ENCODE peak calls at places on chromosome 10, in eight cellular contexts. K, I, E, Q, D, B, G and Y are unnamed samples.

GRCh38 chr10:62907470-62908212 is 91.5 kb upstream of the EGR2 start:
- DNase-seq in K (no peak), I (no peak), E (no peak), Q (no peak), D (no peak), B (no peak), G (no peak), Y (no peak)

GRCh38 chr10:116760919-116761318 is 18.6 kb upstream of the HSPA12A start:
- DNase-seq in K (no peak), I (no peak), E (no peak), Q (no peak), D (no peak), B (no peak), G (no peak), Y (no peak)

GRCh38 chr10:72740526-72740925 is 48.6 kb downstream of the MCU start:
- DNase-seq in K (no peak), I (peak; percentile 32), E (peak; percentile 73), Q (no peak), D (peak; percentile 32), B (peak; percentile 45), G (peak; percentile 64), Y (peak; percentile 50)

GRCh38 chr10:77970869-77971803 is 44.6 kb upstream of the DLG5 start:
- DNase-seq in K (peak; percentile 82), I (peak; percentile 94), E (peak; percentile 27), Q (peak; percentile 92), D (peak; percentile 48), B (no peak), G (peak; percentile 94), Y (peak; percentile 50)

GRCh38 chr10:132632851-132633684 is 95.5 kb downstream of the INPP5A start:
- DNase-seq in K (peak; percentile 77), I (peak; percentile 12), E (no peak), Q (peak; percentile 67), D (no peak), B (no peak), G (peak; percentile 76), Y (no peak)

GRCh38 chr10:49271346-49271745 is 27.6 kb upstream of the C10orf71 start:
- DNase-seq in K (no peak), I (no peak), E (no peak), Q (no peak), D (no peak), B (no peak), G (no peak), Y (no peak)

GRCh38 chr10:91389636-91390512 is 20.3 kb upstream of the HECTD2 start:
- DNase-seq in K (no peak), I (peak; percentile 72), E (no peak), Q (no peak), D (peak; percentile 21), B (peak; percentile 37), G (no peak), Y (no peak)

GRCh38 chr10:37067576-37067975 is 57.8 kb upstream of the ANKRD30A start:
- DNase-seq in K (no peak), I (no peak), E (no peak), Q (no peak), D (no peak), B (no peak), G (no peak), Y (no peak)

GRCh38 chr10:69655868-69656555 is 26.0 kb downstream of the FAM241B start:
- DNase-seq in K (no peak), I (no peak), E (no peak), Q (no peak), D (no peak), B (no peak), G (no peak), Y (no peak)

GRCh38 chr10:32454148-32454547 is 8.2 kb downstream of the CCDC7 start:
- DNase-seq in K (no peak), I (peak; percentile 10), E (no peak), Q (no peak), D (no peak), B (no peak), G (no peak), Y (no peak)

GRCh38 chr10:17910144-17910789 is 41.5 kb upstream of the SLC39A12 start:
- DNase-seq in K (no peak), I (peak; percentile 67), E (peak; percentile 21), Q (no peak), D (peak; percentile 61), B (peak; percentile 46), G (peak; percentile 36), Y (peak; percentile 42)

GRCh38 chr10:91198781-91199180 is 21.7 kb upstream of the PCGF5 start:
- DNase-seq in K (no peak), I (peak; percentile 88), E (no peak), Q (no peak), D (no peak), B (no peak), G (no peak), Y (no peak)

GRCh38 chr10:2279666-2280065 is 542.3 kb upstream of the ADARB2 start:
- DNase-seq in K (no peak), I (no peak), E (no peak), Q (no peak), D (no peak), B (no peak), G (no peak), Y (no peak)

GRCh38 chr10:97506214-97506991 is 7.7 kb downstream of the UBTD1 start:
- DNase-seq in K (no peak), I (no peak), E (no peak), Q (no peak), D (no peak), B (no peak), G (no peak), Y (no peak)

GRCh38 chr10:35413985-35414861 is 77.9 kb downstream of the CCNY start:
- DNase-seq in K (no peak), I (no peak), E (no peak), Q (no peak), D (no peak), B (no peak), G (peak; percentile 63), Y (no peak)

GRCh38 chr10:45627412-45628048 is 45.0 kb downstream of the ZFAND4 start:
- DNase-seq in K (no peak), I (peak; percentile 70), E (no peak), Q (no peak), D (no peak), B (no peak), G (no peak), Y (no peak)

GRCh38 chr10:117311261-117311660 is 64.0 kb downstream of the PDZD8 start:
- DNase-seq in K (no peak), I (no peak), E (peak; percentile 26), Q (no peak), D (no peak), B (no peak), G (peak; percentile 6), Y (no peak)

GRCh38 chr10:123517376-123517775 is 148.8 kb upstream of the GPR26 start:
- DNase-seq in K (no peak), I (no peak), E (no peak), Q (peak; percentile 11), D (no peak), B (no peak), G (no peak), Y (no peak)

GRCh38 chr10:42952931-42953683 is 123.8 kb upstream of the RET start:
- DNase-seq in K (peak; percentile 54), I (no peak), E (no peak), Q (peak; percentile 29), D (peak; percentile 8), B (no peak), G (no peak), Y (no peak)

DNA sequence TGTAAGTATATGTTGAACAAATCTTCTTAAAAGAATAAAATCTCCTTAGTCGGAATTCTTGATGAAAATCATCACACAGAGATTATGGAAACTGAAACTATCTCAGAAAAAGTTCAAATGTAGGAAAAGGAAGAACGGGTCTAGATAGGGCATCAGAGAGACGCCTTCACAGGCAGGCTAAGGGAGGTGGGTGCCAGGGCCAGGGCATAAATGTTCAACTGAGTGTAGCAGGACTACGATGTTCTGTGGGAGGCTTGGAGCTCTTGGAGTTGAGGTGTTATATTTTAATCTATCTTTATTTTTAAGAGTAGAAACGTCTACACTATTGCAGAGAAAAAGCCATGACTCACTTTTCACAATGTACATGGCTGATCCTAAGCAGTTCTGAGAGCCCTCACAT is 101.2 kb downstream of the RSU1 start:
- DNase-seq in K (no peak), I (no peak), E (no peak), Q (no peak), D (no peak), B (no peak), G (no peak), Y (no peak)
- H3K36me3 ChIP-seq in K (no peaks in the 10 kb centered on the region), I (no peaks in the 10 kb centered on the region), E (no peaks in the 10 kb centered on the region), Q (peaks cover 1% of the 10 kb centered on the region), D (no peaks in the 10 kb centered on the region), B (no peaks in the 10 kb centered on the region), G (peaks cover 1% of the 10 kb centered on the region), Y (no peaks in the 10 kb centered on the region)

DNA sequence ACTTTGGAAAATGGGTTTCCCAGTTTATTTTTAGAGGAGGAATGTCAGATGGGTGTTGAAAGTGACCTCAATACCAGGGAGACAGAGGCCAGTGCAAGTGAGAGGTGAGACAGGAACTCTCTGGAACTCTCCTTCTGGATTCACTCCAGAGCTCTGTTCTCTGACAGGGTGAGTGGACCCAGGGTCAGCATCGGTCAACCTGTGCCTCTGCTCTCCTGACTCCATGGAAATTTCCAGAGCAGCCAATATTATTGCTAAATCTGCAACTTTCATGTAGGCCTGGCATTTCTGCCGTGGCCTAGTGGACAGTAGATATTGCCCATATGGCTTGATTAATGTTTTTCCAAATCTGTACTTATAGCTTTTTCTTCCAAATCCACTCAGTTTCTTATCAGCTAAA is 20.2 kb downstream of the AKR1C4 start:
- DNase-seq in K (no peak), I (no peak), E (no peak), Q (no peak), D (no peak), B (no peak), G (no peak), Y (no peak)
- H3K36me3 ChIP-seq in K (no peaks in the 10 kb centered on the region), I (no peaks in the 10 kb centered on the region), E (no peaks in the 10 kb centered on the region), Q (no peaks in the 10 kb centered on the region), D (no peaks in the 10 kb centered on the region), B (no peaks in the 10 kb centered on the region), G (no peaks in the 10 kb centered on the region), Y (no peaks in the 10 kb centered on the region)

DNA sequence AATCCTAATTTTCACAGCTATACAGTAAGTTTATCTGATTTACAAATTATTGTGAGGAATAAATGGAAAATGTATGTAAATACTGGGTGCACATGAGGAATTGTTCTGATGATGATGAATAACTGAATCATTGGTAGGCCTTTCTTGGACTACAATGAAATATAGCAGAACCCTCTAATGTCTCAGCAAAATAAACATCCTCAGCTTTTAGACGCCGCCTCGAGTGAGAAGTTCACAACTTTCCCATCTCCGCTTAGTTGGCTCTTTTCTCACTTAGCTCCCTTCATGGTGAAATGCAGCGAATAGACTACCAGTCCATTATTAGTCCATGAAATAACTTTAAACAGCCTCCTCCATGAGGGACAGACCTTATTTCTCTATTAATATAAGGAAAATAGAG is 182.3 kb downstream of the BICC1 start:
- DNase-seq in K (no peak), I (no peak), E (no peak), Q (no peak), D (no peak), B (no peak), G (peak; percentile 40), Y (no peak)
- H3K36me3 ChIP-seq in K (no peaks in the 10 kb centered on the region), I (no peaks in the 10 kb centered on the region), E (no peaks in the 10 kb centered on the region), Q (no peaks in the 10 kb centered on the region), D (no peaks in the 10 kb centered on the region), B (no peaks in the 10 kb centered on the region), G (no peaks in the 10 kb centered on the region), Y (no peaks in the 10 kb centered on the region)

DNA sequence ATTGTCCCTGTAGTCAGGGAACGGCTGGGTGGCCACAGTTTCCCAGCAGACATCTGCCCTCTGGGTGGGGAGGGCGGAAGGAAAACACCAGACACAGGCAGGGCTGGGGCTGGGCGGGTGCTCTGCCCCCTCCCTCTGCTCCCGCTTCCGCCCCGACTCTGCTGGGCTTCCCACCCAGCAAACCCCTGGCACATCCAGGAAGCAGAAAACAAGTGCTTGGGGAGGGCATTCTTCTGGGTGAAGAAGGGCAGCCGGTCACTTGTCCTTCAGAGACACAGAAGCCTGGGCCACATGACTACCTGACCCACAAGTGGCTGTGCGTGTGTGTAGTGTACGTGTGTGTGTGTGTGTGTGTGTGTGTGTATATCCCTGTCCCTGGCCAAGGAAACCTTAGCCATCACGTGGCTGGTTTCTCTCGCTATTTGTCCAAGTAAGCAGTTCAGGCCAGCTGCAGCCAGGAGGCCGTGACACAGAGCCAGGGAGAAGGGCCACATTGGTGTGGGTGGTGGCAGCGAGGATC is 77.9 kb downstream of the ZMIZ1 start:
- DNase-seq in K (no peak), I (no peak), E (no peak), Q (peak; percentile 91), D (peak; percentile 66), B (no peak), G (no peak), Y (no peak)
- H3K36me3 ChIP-seq in K (peaks cover 2% of the 10 kb centered on the region), I (no peaks in the 10 kb centered on the region), E (peaks cover 73% of the 10 kb centered on the region), Q (peaks cover 16% of the 10 kb centered on the region), D (no peaks in the 10 kb centered on the region), B (no peaks in the 10 kb centered on the region), G (peaks cover 3% of the 10 kb centered on the region), Y (peaks cover 14% of the 10 kb centered on the region)